ENCODE peak calls at places on chromosome 5, in seven cellular contexts. One of them, this sample, is unnamed.
A peak's percentile ranks its signal among the peaks of the same experiment; 100 is the strongest.

GRCh38 chr5:132557425-132557805 is 638 bp downstream of the RAD50 start:
- DNase-seq in neuronal stem cell: no peak
- DNase-seq in mesendoderm: peak; percentile 78
- DNase-seq in H9: peak; percentile 63
- DNase-seq in IMR-90: peak; percentile 29
- DNase-seq in mesenchymal stem cell: peak; percentile 44
- DNase-seq in trophoblast cell: peak; percentile 88
- DNase-seq in this sample: no peak

GRCh38 chr5:157520911-157521703 is 54.5 kb downstream of the ADAM19 start:
- DNase-seq in trophoblast cell: peak; percentile 40
- DNase-seq in neuronal stem cell: no peak
- DNase-seq in H9: no peak
- DNase-seq in IMR-90: peak; percentile 76
- DNase-seq in mesenchymal stem cell: peak; percentile 77
- DNase-seq in mesendoderm: peak; percentile 62
- DNase-seq in this sample: no peak

GRCh38 chr5:24703934-24704333 is 59.2 kb upstream of the CDH10 start:
- DNase-seq in IMR-90: no peak
- DNase-seq in neuronal stem cell: no peak
- DNase-seq in trophoblast cell: no peak
- DNase-seq in mesenchymal stem cell: no peak
- DNase-seq in mesendoderm: peak; percentile 27
- DNase-seq in H9: no peak
- DNase-seq in this sample: no peak

GRCh38 chr5:135134686-135135381 is 100.8 kb upstream of the PITX1 start:
- DNase-seq in mesenchymal stem cell: no peak
- DNase-seq in H9: no peak
- DNase-seq in IMR-90: no peak
- DNase-seq in mesendoderm: no peak
- DNase-seq in trophoblast cell: no peak
- DNase-seq in neuronal stem cell: no peak
- DNase-seq in this sample: no peak

GRCh38 chr5:122385286-122385685 is 73.2 kb downstream of the SNCAIP start:
- DNase-seq in mesenchymal stem cell: no peak
- DNase-seq in trophoblast cell: no peak
- DNase-seq in neuronal stem cell: no peak
- DNase-seq in IMR-90: no peak
- DNase-seq in mesendoderm: no peak
- DNase-seq in H9: no peak
- DNase-seq in this sample: no peak

GRCh38 chr5:68350176-68350575 is 134.6 kb downstream of the PIK3R1 start:
- DNase-seq in mesenchymal stem cell: no peak
- DNase-seq in trophoblast cell: no peak
- DNase-seq in IMR-90: no peak
- DNase-seq in mesendoderm: no peak
- DNase-seq in neuronal stem cell: no peak
- DNase-seq in H9: no peak
- DNase-seq in this sample: no peak

GRCh38 chr5:73564644-73565165 is 734 bp downstream of the ANKRA2 start:
- DNase-seq in H9: no peak
- DNase-seq in neuronal stem cell: no peak
- DNase-seq in trophoblast cell: no peak
- DNase-seq in mesendoderm: peak; percentile 2
- DNase-seq in mesenchymal stem cell: no peak
- DNase-seq in IMR-90: no peak
- DNase-seq in this sample: no peak

GRCh38 chr5:6578676-6579343 is 54.0 kb downstream of the NSUN2 start:
- DNase-seq in trophoblast cell: no peak
- DNase-seq in IMR-90: no peak
- DNase-seq in H9: no peak
- DNase-seq in mesenchymal stem cell: no peak
- DNase-seq in mesendoderm: no peak
- DNase-seq in neuronal stem cell: no peak
- DNase-seq in this sample: no peak

GRCh38 chr5:150136841-150137167 is 18.8 kb downstream of the PDGFRB start:
- DNase-seq in mesendoderm: no peak
- DNase-seq in mesenchymal stem cell: no peak
- DNase-seq in IMR-90: no peak
- DNase-seq in trophoblast cell: no peak
- DNase-seq in neuronal stem cell: no peak
- DNase-seq in H9: no peak
- DNase-seq in this sample: no peak

GRCh38 chr5:10063997-10064396 is 185.7 kb downstream of the ATPSCKMT start:
- DNase-seq in mesendoderm: no peak
- DNase-seq in mesenchymal stem cell: no peak
- DNase-seq in IMR-90: no peak
- DNase-seq in trophoblast cell: no peak
- DNase-seq in neuronal stem cell: no peak
- DNase-seq in H9: no peak
- DNase-seq in this sample: no peak
- H2AK5ac ChIP-seq in mesendoderm: no peak overlapping the region
- H2AK5ac ChIP-seq in mesenchymal stem cell: no peak overlapping the region
- H2AK5ac ChIP-seq in IMR-90: no peak overlapping the region
- H2AK5ac ChIP-seq in trophoblast cell: no peak overlapping the region
- H2AK5ac ChIP-seq in neuronal stem cell: no peak overlapping the region
- H2AK5ac ChIP-seq in H9: no peak overlapping the region
- H2AK5ac ChIP-seq in this sample: no peak overlapping the region

GRCh38 chr5:72271696-72272095 is 48.3 kb downstream of the MRPS27 start:
- DNase-seq in IMR-90: no peak
- DNase-seq in trophoblast cell: no peak
- DNase-seq in mesenchymal stem cell: no peak
- DNase-seq in H9: no peak
- DNase-seq in mesendoderm: no peak
- DNase-seq in neuronal stem cell: no peak
- DNase-seq in this sample: no peak
- H2AK5ac ChIP-seq in IMR-90: no peak overlapping the region
- H2AK5ac ChIP-seq in trophoblast cell: no peak overlapping the region
- H2AK5ac ChIP-seq in mesenchymal stem cell: no peak overlapping the region
- H2AK5ac ChIP-seq in H9: no peak overlapping the region
- H2AK5ac ChIP-seq in mesendoderm: no peak overlapping the region
- H2AK5ac ChIP-seq in neuronal stem cell: no peak overlapping the region
- H2AK5ac ChIP-seq in this sample: no peak overlapping the region

GRCh38 chr5:75037106-75037505 is 15.3 kb downstream of the GCNT4 start:
- DNase-seq in IMR-90: peak; percentile 93
- DNase-seq in trophoblast cell: peak; percentile 96
- DNase-seq in H9: peak; percentile 41
- DNase-seq in mesendoderm: peak; percentile 95
- DNase-seq in mesenchymal stem cell: peak; percentile 79
- DNase-seq in neuronal stem cell: no peak
- DNase-seq in this sample: no peak
- H2AK5ac ChIP-seq in IMR-90: no peak overlapping the region
- H2AK5ac ChIP-seq in trophoblast cell: no peak overlapping the region
- H2AK5ac ChIP-seq in H9: no peak overlapping the region
- H2AK5ac ChIP-seq in mesendoderm: no peak overlapping the region
- H2AK5ac ChIP-seq in mesenchymal stem cell: no peak overlapping the region
- H2AK5ac ChIP-seq in neuronal stem cell: no peak overlapping the region
- H2AK5ac ChIP-seq in this sample: no peak overlapping the region

GRCh38 chr5:59102437-59102836 is 519.6 kb downstream of the RAB3C start:
- DNase-seq in H9: no peak
- DNase-seq in IMR-90: no peak
- DNase-seq in trophoblast cell: no peak
- DNase-seq in mesenchymal stem cell: no peak
- DNase-seq in mesendoderm: no peak
- DNase-seq in neuronal stem cell: no peak
- DNase-seq in this sample: no peak
- H2AK5ac ChIP-seq in H9: no peak overlapping the region
- H2AK5ac ChIP-seq in IMR-90: no peak overlapping the region
- H2AK5ac ChIP-seq in trophoblast cell: peak overlapping the region; percentile 37
- H2AK5ac ChIP-seq in mesenchymal stem cell: no peak overlapping the region
- H2AK5ac ChIP-seq in mesendoderm: no peak overlapping the region
- H2AK5ac ChIP-seq in neuronal stem cell: no peak overlapping the region
- H2AK5ac ChIP-seq in this sample: no peak overlapping the region

This sample was measured in H1.